ENCODE peak calls at places on chromosome 11, in ten cellular contexts. W is stomach, H is ovary, Q is lung, P is tibial nerve, U is neural progenitor cell, L is OCI-LY7, C is cardiac muscle cell, A is SK-N-SH, Y is Peyer's patch. F is an unnamed sample.

GRCh38 chr11:84345597-84345996 is 1059.4 kb upstream of the CCDC90B start:
- DNase-seq in C (no peak), Q (no peak), P (no peak), A (no peak), L (no peak), Y (no peak), W (no peak), U (no peak), H (no peak), F (no peak)

GRCh38 chr11:124915541-124916369 is 3.3 kb upstream of the HEPN1 start:
- DNase-seq in W (no peak), Q (no peak), A (no peak), P (no peak), L (no peak), U (no peak), C (peak; percentile 25), Y (no peak), H (no peak), F (no peak)

GRCh38 chr11:125562430-125562829 is 6.8 kb upstream of the EI24 start:
- DNase-seq in C (no peak), L (no peak), P (no peak), Y (no peak), A (no peak), Q (no peak), W (no peak), U (no peak), H (no peak), F (no peak)

GRCh38 chr11:60280412-60280811 is at the start of gene MS4A4A:
- DNase-seq in L (peak; percentile 48), P (no peak), Q (no peak), Y (peak; percentile 56), H (no peak), U (no peak), C (no peak), A (no peak), W (no peak), F (peak; percentile 50)

GRCh38 chr11:16299884-16300778 is 56.2 kb downstream of the SOX6 start:
- DNase-seq in U (no peak), C (no peak), P (no peak), A (no peak), Q (no peak), L (no peak), Y (no peak), W (no peak), H (no peak), F (no peak)

GRCh38 chr11:117720061-117720511 is 76.9 kb downstream of the DSCAML1 start:
- DNase-seq in Y (no peak), A (no peak), H (no peak), C (no peak), Q (no peak), L (no peak), U (peak; percentile 81), W (no peak), P (no peak), F (no peak)

GRCh38 chr11:6315811-6316425 is 4.4 kb downstream of the CAVIN3 start:
- DNase-seq in C (peak; percentile 76), U (peak; percentile 90), Q (peak; percentile 53), P (peak; percentile 35), A (peak; percentile 79), L (peak; percentile 62), W (peak; percentile 63), Y (peak; percentile 62), H (peak; percentile 67), F (peak; percentile 73)

GRCh38 chr11:108198833-108199232 is 23.6 kb downstream of the NPAT start:
- DNase-seq in L (no peak), H (no peak), Y (no peak), C (peak; percentile 7), W (peak; percentile 36), U (no peak), Q (peak; percentile 64), A (no peak), P (no peak), F (no peak)

GRCh38 chr11:46330154-46330886 is 16.9 kb upstream of the DGKZ start:
- DNase-seq in W (no peak), P (no peak), A (no peak), L (no peak), Q (no peak), Y (no peak), C (peak; percentile 47), H (no peak), U (peak; percentile 43), F (no peak)

GRCh38 chr11:64661146-64661545 is 61.9 kb downstream of the NRXN2 start:
- DNase-seq in C (peak; percentile 88), Y (no peak), A (no peak), Q (no peak), U (no peak), W (no peak), H (no peak), L (no peak), P (no peak), F (peak; percentile 90)

GRCh38 chr11:130180491-130180890 is 20.9 kb downstream of the ST14 start:
- DNase-seq in P (no peak), L (peak; percentile 66), Q (no peak), A (no peak), C (no peak), H (no peak), Y (no peak), W (no peak), U (no peak), F (no peak)
- H3K27ac ChIP-seq in P (peak overlapping the region; percentile 69), L (peak overlapping the region; percentile 99), Q (peak overlapping the region; percentile 17), A (no peak overlapping the region), C (no peak overlapping the region), H (no peak overlapping the region), Y (peak overlapping the region; percentile 97), W (peak overlapping the region; percentile 71), U (no peak overlapping the region), F (no peak overlapping the region)

GRCh38 chr11:69674267-69674885 is 777 bp downstream of the LTO1 start:
- DNase-seq in H (no peak), L (peak; percentile 12), Y (peak; percentile 53), C (peak; percentile 76), P (no peak), A (no peak), Q (no peak), U (peak; percentile 41), W (peak; percentile 50), F (peak; percentile 81)

GRCh38 chr11:69671734-69672465 is 3.3 kb downstream of the LTO1 start:
- DNase-seq in C (no peak), Q (no peak), W (no peak), P (no peak), H (no peak), U (no peak), Y (peak; percentile 24), A (no peak), L (no peak), F (no peak)

GRCh38 chr11:69677744-69678143 is 2.6 kb upstream of the LTO1 start:
- DNase-seq in H (no peak), C (no peak), Q (no peak), A (no peak), W (no peak), P (no peak), L (no peak), Y (no peak), U (no peak), F (no peak)

GRCh38 chr11:69670158-69670845 is 4.9 kb downstream of the LTO1 start:
- DNase-seq in P (peak; percentile 76), A (peak; percentile 93), Q (peak; percentile 82), L (peak; percentile 77), C (peak; percentile 93), U (peak; percentile 92), W (peak; percentile 85), H (peak; percentile 86), Y (peak; percentile 88), F (peak; percentile 96)

GRCh38 chr11:69674886-69675714 is at the start of gene LTO1:
- DNase-seq in H (peak; percentile 96), Q (peak; percentile 95), L (peak; percentile 93), C (peak; percentile 98), W (peak; percentile 98), A (peak; percentile 99), P (peak; percentile 92), Y (peak; percentile 98), U (peak; percentile 96), F (peak; percentile 97)
- H3K4me3 ChIP-seq in H (peak within 1 kb of the TSS; percentile 98), Q (peak within 1 kb of the TSS; percentile 82), L (peak within 1 kb of the TSS; percentile 98), C (peak within 1 kb of the TSS; percentile 90), W (peak within 1 kb of the TSS; percentile 95), A (peak within 1 kb of the TSS; percentile 79), P (peak within 1 kb of the TSS; percentile 89), Y (peak within 1 kb of the TSS; percentile 96), U (peak within 1 kb of the TSS; percentile 77), F (peak within 1 kb of the TSS; percentile 92)

DNA sequence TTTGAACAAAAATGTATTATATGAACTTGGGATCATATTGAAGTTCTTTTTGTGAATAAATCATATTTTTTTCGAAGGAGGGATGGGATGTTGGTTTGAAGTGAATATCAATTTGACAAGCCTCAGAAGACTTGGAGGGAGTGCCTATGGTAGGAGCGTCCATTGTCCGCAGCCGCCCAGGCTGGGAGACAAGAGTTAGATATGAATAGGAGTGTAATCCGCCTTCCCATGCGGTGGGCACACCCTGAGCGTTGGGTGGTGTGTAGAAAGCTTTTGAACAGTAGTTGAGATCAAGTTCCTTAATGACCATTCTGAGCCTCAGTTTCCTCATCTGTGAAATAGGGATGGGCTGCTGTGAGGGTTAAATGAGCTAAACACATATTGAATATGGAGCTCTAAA is 7.0 kb downstream of the CD82 start:
- DNase-seq in W (no peak), Q (no peak), U (no peak), A (no peak), H (no peak), Y (no peak), L (no peak), C (no peak), P (no peak), F (no peak)
- H3K4me1 ChIP-seq in W (peaks cover 90% of the 10 kb centered on the region), Q (peaks cover 5% of the 10 kb centered on the region), U (peaks cover 8% of the 10 kb centered on the region), A (peaks cover 13% of the 10 kb centered on the region), H (peaks cover 18% of the 10 kb centered on the region), Y (no peaks in the 10 kb centered on the region), L (peaks cover 26% of the 10 kb centered on the region), C (peaks cover 2% of the 10 kb centered on the region), P (no peaks in the 10 kb centered on the region), F (no peaks in the 10 kb centered on the region)

GRCh38 chr11:69462106-69463045 is 19.1 kb upstream of the LINC01488 start:
- DNase-seq in Y (no peak), P (no peak), C (peak; percentile 43), W (no peak), H (no peak), A (no peak), L (no peak), Q (no peak), U (no peak), F (peak; percentile 55)
- H3K27ac ChIP-seq in Y (no peak overlapping the region), P (no peak overlapping the region), C (no peak overlapping the region), W (no peak overlapping the region), H (no peak overlapping the region), A (no peak overlapping the region), L (no peak overlapping the region), Q (no peak overlapping the region), U (no peak overlapping the region), F (no peak overlapping the region)

F was measured in aorta.